ENCODE peak calls at places on chromosomes 4 and X, in seven cellular contexts. X is transverse colon, A is SK-N-MC, T is HCT116, S is GM23338, Z is esophagus muscularis mucosa, V is HepG2. L is an unnamed sample.

GRCh38 chr4:118327554-118328241 is 25.1 kb downstream of the PRSS12 start:
- DNase-seq in X (no peak), A (peak), T (no peak), S (no peak), Z (no peak), V (no peak), L (no peak)

GRCh38 chrX:10615931-10616780 is 4.2 kb downstream of the MID1 start:
- DNase-seq in X (peak), A (no peak), T (no peak), S (peak), Z (no peak), V (no peak), L (peak)

GRCh38 chr4:1656132-1656531 is 28.0 kb downstream of the FAM53A start:
- DNase-seq in X (no peak), A (no peak), T (no peak), S (no peak), Z (no peak), V (no peak), L (no peak)

GRCh38 chr4:24794916-24795665 is at the start of gene SOD3:
- DNase-seq in X (peak), A (no peak), T (no peak), S (peak), Z (peak), V (peak), L (peak)

GRCh38 chr4:53123819-53124218 is 242.0 kb downstream of the SCFD2 start:
- DNase-seq in X (no peak), A (no peak), T (no peak), S (no peak), Z (no peak), V (peak), L (no peak)

GRCh38 chr4:6799091-6799490 is 16.6 kb downstream of the KIAA0232 start:
- DNase-seq in X (no peak), A (no peak), T (no peak), S (no peak), Z (no peak), V (no peak), L (no peak)

GRCh38 chr4:165894159-165894558 is 21.1 kb downstream of the TLL1 start:
- DNase-seq in X (no peak), A (no peak), T (no peak), S (no peak), Z (no peak), V (no peak), L (no peak)

GRCh38 chr4:7169134-7169533 is 23.2 kb upstream of the SORCS2 start:
- DNase-seq in X (no peak), A (no peak), T (no peak), S (no peak), Z (no peak), V (no peak), L (no peak)

GRCh38 chrX:63889001-63889400 is 104.0 kb upstream of the ARHGEF9 start:
- DNase-seq in X (no peak), A (no peak), T (no peak), S (no peak), Z (no peak), V (no peak), L (no peak)

GRCh38 chrX:107449490-107450175 is at the start of gene FRMPD3:
- DNase-seq in X (no peak), A (no peak), T (no peak), S (peak), Z (no peak), V (no peak), L (no peak)

GRCh38 chrX:96004386-96004785 is 680.3 kb upstream of the DIAPH2 start:
- DNase-seq in X (no peak), A (no peak), T (no peak), S (no peak), Z (no peak), V (no peak), L (no peak)

GRCh38 chr4:181810658-181811057 is 432.5 kb upstream of the TENM3 start:
- DNase-seq in X (no peak), A (no peak), T (no peak), S (no peak), Z (no peak), V (no peak), L (no peak)

GRCh38 chrX:132444936-132445335 is 43.9 kb downstream of the MBNL3 start:
- DNase-seq in X (no peak), A (no peak), T (no peak), S (no peak), Z (no peak), V (no peak), L (no peak)

GRCh38 chr4:109979932-109980717 is 67.4 kb downstream of the EGF start:
- DNase-seq in X (no peak), A (no peak), T (no peak), S (no peak), Z (no peak), V (no peak), L (no peak)

GRCh38 chr4:147160908-147161513 is 215.3 kb upstream of the TTC29 start:
- DNase-seq in X (no peak), A (no peak), T (peak), S (peak), Z (no peak), V (peak), L (no peak)

GRCh38 chr4:169079942-169080827 is 70.1 kb upstream of the CBR4 start:
- DNase-seq in X (no peak), A (peak), T (no peak), S (no peak), Z (no peak), V (peak), L (peak)

GRCh38 chrX:23465105-23465791 is 130.6 kb downstream of the PTCHD1 start:
- DNase-seq in X (no peak), A (no peak), T (no peak), S (no peak), Z (no peak), V (no peak), L (no peak)

GRCh38 chrX:115330498-115331138 is 41.1 kb downstream of the LUZP4 start:
- DNase-seq in X (peak), A (no peak), T (peak), S (peak), Z (no peak), V (peak), L (peak)

GRCh38 chrX:129239371-129239770 is 283.9 kb downstream of the SMARCA1 start:
- DNase-seq in X (no peak), A (no peak), T (no peak), S (no peak), Z (no peak), V (no peak), L (no peak)

GRCh38 chr4:168221298-168221697 is 97.3 kb downstream of the DDX60 start:
- DNase-seq in X (no peak), A (peak), T (no peak), S (no peak), Z (no peak), V (no peak), L (no peak)

GRCh38 chrX:74925210-74926088 is at the start of gene NEXMIF:
- DNase-seq in X (peak), A (no peak), T (no peak), S (peak), Z (no peak), V (peak), L (peak)

GRCh38 chr4:149113804-149114430 is 671.7 kb upstream of the NR3C2 start:
- DNase-seq in X (no peak), A (no peak), T (no peak), S (no peak), Z (no peak), V (no peak), L (no peak)

GRCh38 chrX:153970398-153971123 is 1.1 kb downstream of the HCFC1 start:
- DNase-seq in X (no peak), A (no peak), T (no peak), S (peak), Z (no peak), V (peak), L (peak)

GRCh38 chrX:5068550-5068949 is 1160.1 kb downstream of the NLGN4X start:
- DNase-seq in X (no peak), A (no peak), T (no peak), S (no peak), Z (no peak), V (no peak), L (no peak)

GRCh38 chrX:110146521-110146920 is 143.6 kb downstream of the TMEM164 start:
- DNase-seq in X (peak), A (no peak), T (peak), S (peak), Z (no peak), V (peak), L (no peak)

GRCh38 chr4:3352918-3353594 is 60.2 kb downstream of the RGS12 start:
- DNase-seq in X (no peak), A (no peak), T (no peak), S (no peak), Z (peak), V (no peak), L (peak)

GRCh38 chr4:147118523-147118922 is 172.9 kb upstream of the TTC29 start:
- DNase-seq in X (no peak), A (no peak), T (no peak), S (no peak), Z (no peak), V (no peak), L (no peak)

GRCh38 chrX:11407331-11408110 is 114.3 kb downstream of the AMELX start:
- DNase-seq in X (no peak), A (no peak), T (no peak), S (no peak), Z (no peak), V (no peak), L (no peak)

GRCh38 chrX:1597345-1598020 is 6.1 kb downstream of the AKAP17A start:
- DNase-seq in X (no peak), A (no peak), T (no peak), S (no peak), Z (no peak), V (no peak), L (no peak)

GRCh38 chr4:77538574-77539157 is 67.0 kb upstream of the CXCL13 start:
- DNase-seq in X (no peak), A (no peak), T (peak), S (no peak), Z (no peak), V (peak), L (no peak)

GRCh38 chr4:121062466-121062975 is 9.8 kb downstream of the NDNF start:
- DNase-seq in X (no peak), A (no peak), T (no peak), S (peak), Z (no peak), V (no peak), L (no peak)

GRCh38 chrX:34810364-34810763 is 132.2 kb upstream of the FAM47B start:
- DNase-seq in X (no peak), A (no peak), T (no peak), S (no peak), Z (no peak), V (no peak), L (no peak)

GRCh38 chrX:30612250-30612655 is 34.7 kb upstream of the TASL start:
- DNase-seq in X (no peak), A (no peak), T (no peak), S (no peak), Z (no peak), V (peak), L (no peak)

GRCh38 chrX:18885317-18886004 is 98.5 kb downstream of the PHKA2 start:
- DNase-seq in X (no peak), A (no peak), T (no peak), S (peak), Z (no peak), V (no peak), L (peak)

GRCh38 chrX:16785247-16786138 is 773 bp upstream of the TXLNG start:
- DNase-seq in X (peak), A (no peak), T (no peak), S (peak), Z (no peak), V (no peak), L (peak)

GRCh38 chr4:185165605-185166063 is 22.6 kb downstream of the SLC25A4 start:
- DNase-seq in X (no peak), A (no peak), T (no peak), S (no peak), Z (no peak), V (no peak), L (no peak)

GRCh38 chrX:74613350-74614192 is 853 bp downstream of the RLIM start:
- DNase-seq in X (peak), A (no peak), T (no peak), S (peak), Z (no peak), V (peak), L (no peak)

GRCh38 chr4:137531121-137531520 is 1.2 kb downstream of the PCDH18 start:
- DNase-seq in X (no peak), A (no peak), T (no peak), S (peak), Z (no peak), V (no peak), L (no peak)

GRCh38 chr4:137533855-137534254 is 1.6 kb upstream of the PCDH18 start:
- DNase-seq in X (no peak), A (no peak), T (no peak), S (no peak), Z (no peak), V (no peak), L (no peak)

GRCh38 chr4:137530176-137530575 is 2.1 kb downstream of the PCDH18 start:
- DNase-seq in X (no peak), A (no peak), T (no peak), S (no peak), Z (no peak), V (no peak), L (no peak)

GRCh38 chr4:137532869-137533236 is 559 bp upstream of the PCDH18 start:
- DNase-seq in X (no peak), A (no peak), T (no peak), S (peak), Z (no peak), V (no peak), L (no peak)

DNA sequence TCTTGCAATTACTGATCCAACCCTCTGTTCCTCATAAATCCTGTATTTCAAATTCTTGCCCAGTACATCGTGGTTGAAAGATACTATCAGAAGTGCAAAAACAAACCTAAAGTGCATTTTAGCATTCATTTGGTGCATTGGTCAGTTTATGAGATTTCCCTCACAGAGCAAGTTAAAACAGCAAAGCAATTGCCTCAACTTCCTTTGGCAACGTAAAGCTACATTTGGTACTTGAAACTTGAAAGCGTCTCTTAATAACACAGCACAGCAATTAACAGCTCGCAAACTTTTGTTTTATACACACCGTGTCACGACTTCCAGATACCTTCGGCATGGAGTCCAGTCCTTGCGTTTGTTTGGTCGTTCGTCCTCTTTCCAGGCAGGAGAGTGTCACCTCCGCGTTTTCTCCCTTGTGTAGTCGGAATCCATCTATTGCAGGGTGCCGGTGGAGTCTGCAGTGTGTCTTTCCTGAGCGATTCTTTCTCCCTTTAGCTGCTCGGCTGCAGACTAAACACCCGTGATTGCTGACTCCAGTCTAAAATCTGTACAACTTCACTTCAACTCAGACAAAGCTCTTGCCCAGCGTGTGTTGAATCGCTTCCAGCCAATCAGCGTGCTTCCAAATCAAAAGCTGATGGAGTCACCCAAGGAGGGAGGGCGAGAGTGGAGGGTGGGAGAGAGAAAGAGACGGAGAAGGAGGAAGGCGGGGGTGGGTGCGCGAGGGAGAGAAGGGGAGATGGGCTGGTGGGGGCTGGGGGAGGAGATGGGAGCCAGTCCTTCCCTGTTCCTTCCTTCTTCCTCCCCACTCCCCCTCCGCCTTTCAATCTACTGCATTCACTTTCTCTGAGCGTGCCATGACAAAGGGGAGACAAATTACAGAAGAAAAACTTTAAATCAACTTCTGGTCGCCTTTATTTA is at the start of gene PCDH18:
- DNase-seq in X (peak), A (peak), T (no peak), S (peak), Z (peak), V (no peak), L (peak)
- TF ChIP-seq POLR2AphosphoS5 in X (peak), A (peak), T (no peak), S (peak), Z (peak), V (no peak), L (peak)

GRCh38 chr4:79865253-79865652 is 207.8 kb downstream of the ANTXR2 start:
- DNase-seq in X (no peak), A (peak), T (no peak), S (no peak), Z (no peak), V (no peak), L (no peak)
- H3K27ac ChIP-seq in X (no peak), A (peak), T (no peak), S (no peak), Z (no peak), V (no peak), L (no peak)

GRCh38 chr4:16226816-16227461 is 668 bp upstream of the TAPT1 start:
- DNase-seq in X (peak), A (no peak), T (no peak), S (peak), Z (peak), V (peak), L (peak)

GRCh38 chr4:16227462-16227868 is 1.2 kb upstream of the TAPT1 start:
- DNase-seq in X (peak), A (no peak), T (no peak), S (peak), Z (no peak), V (peak), L (peak)

GRCh38 chr4:16225139-16225538 is 1.1 kb downstream of the TAPT1 start:
- DNase-seq in X (no peak), A (no peak), T (no peak), S (no peak), Z (no peak), V (no peak), L (no peak)

GRCh38 chr4:16225681-16225995 is 633 bp downstream of the TAPT1 start:
- DNase-seq in X (no peak), A (no peak), T (no peak), S (no peak), Z (no peak), V (no peak), L (no peak)

DNA sequence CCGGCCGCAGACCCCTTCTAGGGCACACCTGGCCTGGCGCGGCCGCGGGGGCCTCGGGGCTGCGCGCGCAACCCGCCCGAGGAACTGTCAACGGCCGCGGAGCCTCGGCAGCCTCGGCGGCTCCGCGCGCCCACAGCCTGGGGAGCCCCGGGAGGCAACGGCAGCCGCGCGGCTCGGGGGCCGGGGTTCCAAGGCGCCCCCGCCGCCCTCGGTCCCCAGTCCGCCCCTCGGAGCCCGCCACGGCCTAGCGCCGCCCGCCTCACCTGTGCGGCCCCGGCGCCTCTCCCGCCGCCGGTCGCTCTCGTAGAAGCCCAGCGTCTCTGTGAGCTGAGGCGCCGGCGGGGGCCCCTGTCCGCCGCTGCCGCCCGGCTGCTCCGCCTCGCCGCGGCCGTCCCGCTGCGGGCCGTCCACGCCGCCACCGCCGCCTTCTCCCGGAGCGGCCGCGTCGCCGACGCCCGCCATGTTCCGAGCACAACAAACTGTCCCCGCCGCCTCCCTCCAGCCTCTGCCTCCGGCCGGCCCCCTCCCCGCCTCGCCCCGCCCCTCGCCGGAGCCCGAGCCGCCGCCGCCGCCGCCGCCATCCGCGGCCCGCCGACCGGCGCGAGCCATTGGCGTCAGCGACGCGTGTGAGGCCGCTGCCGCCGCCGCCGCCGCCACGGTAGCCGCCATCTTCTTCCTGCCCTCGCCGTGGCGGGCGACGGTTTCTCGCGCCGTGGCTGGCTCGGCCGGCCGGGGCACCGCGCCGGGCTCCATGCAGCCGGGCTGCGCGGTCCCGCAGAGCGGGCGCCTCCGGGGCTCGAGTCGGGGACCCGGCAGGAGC is at the start of gene TAPT1:
- DNase-seq in X (peak), A (no peak), T (no peak), S (peak), Z (no peak), V (no peak), L (peak)
- TF ChIP-seq POLR2AphosphoS5 in X (peak), A (no peak), T (peak), S (peak), Z (peak), V (no peak), L (peak)

GRCh38 chrX:47129879-47130358 is 14.6 kb downstream of the NDUFB11 start:
- DNase-seq in X (no peak), A (no peak), T (no peak), S (peak), Z (no peak), V (no peak), L (peak)
- H3K27ac ChIP-seq in X (peak), A (no peak), T (no peak), S (no peak), Z (peak), V (no peak), L (peak)

GRCh38 chrX:68997911-68998310 is 167.3 kb downstream of the PJA1 start:
- DNase-seq in X (peak), A (no peak), T (no peak), S (no peak), Z (peak), V (no peak), L (peak)
- TF ChIP-seq POLR2AphosphoS5 in X (no peak), A (no peak), T (no peak), S (no peak), Z (no peak), V (no peak), L (no peak)

GRCh38 chrX:38806054-38806389 is 4.8 kb downstream of the MID1IP1 start:
- DNase-seq in X (no peak), A (no peak), T (no peak), S (no peak), Z (no peak), V (no peak), L (no peak)
- H3K27ac ChIP-seq in X (peak), A (peak), T (peak), S (peak), Z (peak), V (peak), L (peak)

GRCh38 chrX:13201605-13202219 is 118.1 kb downstream of the ATXN3L start:
- DNase-seq in X (no peak), A (no peak), T (no peak), S (peak), Z (no peak), V (no peak), L (no peak)
- TF ChIP-seq POLR2AphosphoS5 in X (no peak), A (no peak), T (no peak), S (peak), Z (no peak), V (no peak), L (no peak)

DNA sequence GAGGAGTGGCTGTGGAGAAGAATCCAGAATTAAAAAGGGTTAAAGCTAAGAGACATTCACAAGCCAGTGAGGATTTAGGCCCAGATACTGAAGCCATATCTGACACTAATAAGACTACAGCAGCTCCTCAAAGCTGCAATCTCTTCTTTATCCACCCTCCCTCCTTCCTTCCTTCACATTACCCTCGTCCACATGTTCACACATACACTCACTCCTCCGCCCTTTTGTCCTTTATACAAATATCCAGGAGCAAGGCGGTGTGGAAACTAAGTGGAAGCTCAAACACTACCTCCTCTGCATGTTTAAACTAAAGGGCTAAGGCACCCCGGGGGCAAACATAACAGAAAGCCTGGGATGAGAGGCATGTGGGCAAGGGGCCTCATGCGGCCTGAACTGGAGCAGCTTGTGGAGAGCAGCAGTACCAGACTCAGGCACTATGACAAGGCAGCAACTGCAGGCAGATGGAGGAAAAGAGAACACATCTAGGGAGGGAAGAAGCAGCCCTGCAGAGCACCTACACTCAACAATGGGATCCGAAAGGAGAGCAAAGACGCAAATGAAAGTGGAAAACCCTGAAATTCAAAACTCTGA is 9.4 kb downstream of the MAB21L2 start:
- DNase-seq in X (no peak), A (no peak), T (no peak), S (peak), Z (no peak), V (peak), L (peak)
- H3K27ac ChIP-seq in X (peak), A (peak), T (no peak), S (peak), Z (no peak), V (no peak), L (peak)